ENCODE peak calls at places on chromosome 2, in ten cellular contexts. G is HCEC 1CT, F is NCI-H1105 treated with DMSO at 0.1 percent for 48 hours, K is Kasumi-1, N is lung, Z is pancreas, H is right atrium auricular region, A is AML-193, M is HFF-Myc, I is LNCaP clone FGC. X is an unnamed sample.

GRCh38 chr2:65204461-65205230 is 23.0 kb upstream of the ACTR2 start:
- DNase-seq in G (peak; percentile 14), F (no peak), K (no peak), N (no peak), Z (no peak), H (no peak), A (peak; percentile 95), M (no peak), I (no peak), X (no peak)

GRCh38 chr2:205930209-205930608 is 155.8 kb downstream of the INO80D start:
- DNase-seq in G (peak; percentile 61), F (no peak), K (no peak), N (no peak), Z (no peak), H (no peak), A (no peak), M (no peak), I (no peak), X (no peak)

GRCh38 chr2:64737547-64737946 is 83.8 kb upstream of the SERTAD2 start:
- DNase-seq in G (no peak), F (no peak), K (no peak), N (no peak), Z (no peak), H (no peak), A (no peak), M (no peak), I (no peak), X (no peak)

GRCh38 chr2:26123426-26123825 is 49.5 kb upstream of the GAREM2 start:
- DNase-seq in G (no peak), F (no peak), K (no peak), N (no peak), Z (no peak), H (no peak), A (no peak), M (no peak), I (no peak), X (no peak)

GRCh38 chr2:31060397-31060796 is 77.8 kb downstream of the GALNT14 start:
- DNase-seq in G (no peak), F (no peak), K (no peak), N (no peak), Z (no peak), H (peak; percentile 44), A (no peak), M (no peak), I (no peak), X (no peak)

GRCh38 chr2:176188969-176189665 is 649 bp downstream of the HOXD1 start:
- DNase-seq in G (no peak), F (no peak), K (no peak), N (peak; percentile 37), Z (no peak), H (no peak), A (no peak), M (no peak), I (no peak), X (no peak)

GRCh38 chr2:105320651-105321215 is 8.8 kb downstream of the TGFBRAP1 start:
- DNase-seq in G (no peak), F (no peak), K (no peak), N (no peak), Z (no peak), H (no peak), A (no peak), M (no peak), I (no peak), X (no peak)

GRCh38 chr2:82636411-82637020 is 1822.6 kb downstream of the SUCLG1 start:
- DNase-seq in G (peak; percentile 70), F (no peak), K (no peak), N (no peak), Z (no peak), H (no peak), A (no peak), M (no peak), I (no peak), X (no peak)

GRCh38 chr2:173962583-173963110 is 2.5 kb downstream of the SP3 start:
- DNase-seq in G (no peak), F (peak; percentile 27), K (peak; percentile 56), N (no peak), Z (no peak), H (no peak), A (no peak), M (no peak), I (no peak), X (no peak)

GRCh38 chr2:46333912-46334311 is 36.7 kb downstream of the EPAS1 start:
- DNase-seq in G (peak; percentile 60), F (no peak), K (no peak), N (no peak), Z (no peak), H (no peak), A (peak; percentile 15), M (no peak), I (no peak), X (no peak)

GRCh38 chr2:96025107-96025492 is 9.6 kb downstream of the GPAT2 start:
- DNase-seq in G (no peak), F (no peak), K (no peak), N (no peak), Z (no peak), H (no peak), A (no peak), M (no peak), I (no peak), X (no peak)

GRCh38 chr2:237228226-237228625 is 142.5 kb downstream of the COPS8 start:
- DNase-seq in G (no peak), F (no peak), K (no peak), N (no peak), Z (no peak), H (no peak), A (no peak), M (no peak), I (no peak), X (no peak)

GRCh38 chr2:236136483-236136882 is 31.7 kb downstream of the GBX2 start:
- DNase-seq in G (no peak), F (no peak), K (no peak), N (no peak), Z (peak; percentile 59), H (no peak), A (no peak), M (no peak), I (no peak), X (no peak)

GRCh38 chr2:32384529-32384928 is 27.7 kb downstream of the BIRC6 start:
- DNase-seq in G (no peak), F (no peak), K (no peak), N (no peak), Z (no peak), H (no peak), A (peak; percentile 64), M (no peak), I (no peak), X (no peak)

GRCh38 chr2:120520929-120521912 is 175.3 kb downstream of the INHBB start:
- DNase-seq in G (peak; percentile 35), F (peak; percentile 5), K (peak; percentile 8), N (peak; percentile 56), Z (no peak), H (no peak), A (peak; percentile 22), M (no peak), I (no peak), X (peak; percentile 40)

GRCh38 chr2:187900023-187900422 is 345.8 kb upstream of the TFPI start:
- DNase-seq in G (no peak), F (no peak), K (no peak), N (no peak), Z (no peak), H (no peak), A (no peak), M (no peak), I (no peak), X (no peak)

X was measured in breast epithelium.